ENCODE peak calls at places on chromosomes 3 and 15, in six cellular contexts. S is PC-3; Q is stimulated activated CD8-positive, alpha-beta memory T cell treated with anti-CD3 and anti-CD28 coated beads, Interleukin-15, amount 100 ng/mL, for 4 hours; O is fibroblast of pulmonary artery; A is kidney epithelial cell; Z is endothelial cell. X is an unnamed sample.

GRCh38 chr3:124115965-124116364 is 124.0 kb upstream of the ROPN1 start:
- DNase-seq in S (no peak), Q (no peak), O (no peak), A (no peak), Z (no peak), X (no peak)

GRCh38 chr15:88894819-88895767 is at the start of gene HAPLN3:
- DNase-seq in S (no peak), Q (peak), O (peak), A (no peak), Z (peak), X (no peak)

GRCh38 chr3:69408989-69409388 is 23.1 kb upstream of the FRMD4B start:
- DNase-seq in S (no peak), Q (no peak), O (no peak), A (no peak), Z (no peak), X (no peak)

GRCh38 chr3:184636774-184637316 is 75.0 kb downstream of the MAGEF1 start:
- DNase-seq in S (peak), Q (no peak), O (peak), A (peak), Z (no peak), X (no peak)

GRCh38 chr15:100899601-100900000 is 19.6 kb upstream of the LRRK1 start:
- DNase-seq in S (no peak), Q (no peak), O (no peak), A (no peak), Z (no peak), X (no peak)

GRCh38 chr15:63178034-63178433 is 11.4 kb upstream of the RAB8B start:
- DNase-seq in S (no peak), Q (no peak), O (no peak), A (no peak), Z (no peak), X (no peak)

GRCh38 chr3:43932921-43933320 is 242.2 kb downstream of the ABHD5 start:
- DNase-seq in S (peak), Q (no peak), O (peak), A (no peak), Z (no peak), X (no peak)

GRCh38 chr3:4897765-4898453 is 81.3 kb upstream of the BHLHE40 start:
- DNase-seq in S (no peak), Q (no peak), O (peak), A (no peak), Z (no peak), X (no peak)

GRCh38 chr3:184005981-184006507 is 11.6 kb downstream of the ABCC5 start:
- DNase-seq in S (peak), Q (no peak), O (peak), A (peak), Z (peak), X (peak)

GRCh38 chr3:183774631-183775030 is 50.7 kb downstream of the MAP6D1 start:
- DNase-seq in S (no peak), Q (no peak), O (peak), A (no peak), Z (no peak), X (no peak)

GRCh38 chr3:76203578-76203977 is 418.2 kb upstream of the ZNF717 start:
- DNase-seq in S (peak), Q (no peak), O (no peak), A (no peak), Z (no peak), X (no peak)